ENCODE peak calls at places on chromosomes 16 and 17, in nine cellular contexts. K, D, M, E, R, T, G, X and W are unnamed samples.

GRCh38 chr17:1714980-1715802 is 5.0 kb upstream of the TLCD2 start:
- DNase-seq in K (peak), D (peak), M (peak), E (peak), R (peak), T (peak), G (peak), X (no peak), W (no peak)

GRCh38 chr17:14701901-14702300 is 401.0 kb downstream of the HS3ST3B1 start:
- DNase-seq in K (no peak), D (no peak), M (no peak), E (no peak), R (no peak), T (no peak), G (no peak), X (no peak), W (no peak)

GRCh38 chr16:70476272-70477020 is 22.1 kb downstream of the FCSK start:
- DNase-seq in K (no peak), D (no peak), M (peak), E (no peak), R (no peak), T (peak), G (no peak), X (peak), W (peak)

GRCh38 chr16:58331024-58331707 is 36.3 kb upstream of the PRSS54 start:
- DNase-seq in K (no peak), D (no peak), M (no peak), E (no peak), R (no peak), T (no peak), G (no peak), X (peak), W (peak)

GRCh38 chr17:80146121-80147034 is 550 bp downstream of the EIF4A3 start:
- DNase-seq in K (peak), D (peak), M (no peak), E (no peak), R (no peak), T (peak), G (peak), X (peak), W (peak)

GRCh38 chr16:54582631-54583250 is 296.2 kb upstream of the IRX3 start:
- DNase-seq in K (no peak), D (no peak), M (no peak), E (no peak), R (no peak), T (no peak), G (no peak), X (peak), W (peak)

GRCh38 chr16:86939609-86940008 is 361.3 kb downstream of the FOXL1 start:
- DNase-seq in K (no peak), D (no peak), M (no peak), E (no peak), R (peak), T (no peak), G (no peak), X (no peak), W (no peak)

GRCh38 chr16:12819126-12820117 is 15.7 kb upstream of the CPPED1 start:
- DNase-seq in K (peak), D (peak), M (peak), E (peak), R (peak), T (peak), G (peak), X (peak), W (peak)

GRCh38 chr16:86079185-86079885 is 180.4 kb downstream of the IRF8 start:
- DNase-seq in K (no peak), D (no peak), M (no peak), E (no peak), R (no peak), T (no peak), G (peak), X (no peak), W (no peak)

GRCh38 chr16:70480127-70481105 is 26.0 kb downstream of the FCSK start:
- DNase-seq in K (no peak), D (no peak), M (no peak), E (no peak), R (no peak), T (no peak), G (no peak), X (peak), W (peak)

GRCh38 chr16:49932943-49933342 is 77.0 kb upstream of the ZNF423 start:
- DNase-seq in K (no peak), D (no peak), M (peak), E (no peak), R (no peak), T (no peak), G (no peak), X (no peak), W (peak)